ENCODE peak calls at places on chromosomes 3 and 15, in ten cellular contexts. M, W, V, S, B, E, K, G, U and L are unnamed samples.

GRCh38 chr3:36060950-36061349 is 319.4 kb upstream of the STAC start:
- ATAC-seq in S (no peak), E (no peak), K (no peak), W (no peak), B (no peak), M (no peak), U (no peak), V (no peak), G (no peak), L (no peak)

GRCh38 chr15:68051907-68052306 is 2.2 kb upstream of the PIAS1 start:
- ATAC-seq in V (no peak), W (no peak), S (no peak), K (no peak), U (no peak), B (no peak), G (no peak), E (no peak), M (no peak), L (no peak)

GRCh38 chr3:76698136-76698535 is 341.8 kb upstream of the ROBO2 start:
- ATAC-seq in E (no peak), V (no peak), B (no peak), U (no peak), K (no peak), S (no peak), W (no peak), G (no peak), M (no peak), L (no peak)

GRCh38 chr3:134060561-134061385 is 31.0 kb upstream of the SLCO2A1 start:
- ATAC-seq in S (peak), G (no peak), K (no peak), E (no peak), V (no peak), U (peak), W (no peak), M (no peak), B (no peak), L (no peak)

GRCh38 chr3:131349946-131350347 is 31.6 kb upstream of the NUDT16 start:
- ATAC-seq in S (peak), U (peak), K (peak), V (no peak), G (no peak), B (no peak), M (no peak), E (peak), W (no peak), L (no peak)

GRCh38 chr3:43613980-43614379 is 7.8 kb downstream of the ANO10 start:
- ATAC-seq in W (no peak), B (no peak), U (no peak), K (no peak), S (no peak), M (no peak), E (no peak), V (no peak), G (no peak), L (no peak)

GRCh38 chr3:189122526-189123205 is 49.1 kb upstream of the TPRG1 start:
- ATAC-seq in V (no peak), S (peak), M (no peak), K (no peak), E (no peak), G (no peak), U (no peak), B (no peak), W (no peak), L (no peak)

GRCh38 chr3:189537135-189537534 is 94.1 kb upstream of the TP63 start:
- ATAC-seq in B (no peak), E (no peak), U (no peak), M (no peak), V (peak), G (peak), K (no peak), S (no peak), W (no peak), L (peak)

GRCh38 chr15:101225658-101226057 is 26.2 kb downstream of the CHSY1 start:
- ATAC-seq in U (no peak), M (no peak), S (no peak), E (no peak), K (no peak), G (no peak), B (no peak), V (no peak), W (no peak), L (no peak)

GRCh38 chr3:96300743-96301142 is 513.7 kb upstream of the EPHA6 start:
- ATAC-seq in W (no peak), K (no peak), E (no peak), M (no peak), V (no peak), G (no peak), U (no peak), B (no peak), S (no peak), L (no peak)

GRCh38 chr3:156533205-156533604 is 21.7 kb downstream of the SSR3 start:
- ATAC-seq in W (no peak), S (no peak), M (no peak), B (no peak), G (no peak), E (no peak), U (no peak), V (no peak), K (no peak), L (no peak)

GRCh38 chr15:73906346-73907017 is 19.8 kb upstream of the LOXL1 start:
- ATAC-seq in S (no peak), E (no peak), M (peak), G (no peak), B (no peak), U (no peak), K (no peak), V (no peak), W (no peak), L (peak)

GRCh38 chr3:15723624-15723884 is 74.2 kb downstream of the ANKRD28 start:
- ATAC-seq in S (no peak), B (no peak), K (no peak), E (no peak), M (no peak), U (no peak), W (no peak), V (no peak), G (no peak), L (no peak)

GRCh38 chr3:160260587-160261270 is 35.5 kb downstream of the C3orf80 start:
- ATAC-seq in E (no peak), G (no peak), B (no peak), U (no peak), M (no peak), W (no peak), V (no peak), K (no peak), S (no peak), L (no peak)

GRCh38 chr3:20256144-20256543 is 70.1 kb upstream of the SGO1 start:
- ATAC-seq in K (no peak), G (no peak), B (no peak), S (peak), W (peak), V (no peak), U (peak), M (no peak), E (peak), L (no peak)

GRCh38 chr3:150194513-150194912 is 213.6 kb upstream of the TSC22D2 start:
- ATAC-seq in U (no peak), B (no peak), W (no peak), G (no peak), S (no peak), E (no peak), K (no peak), M (no peak), V (no peak), L (no peak)

GRCh38 chr3:120555661-120556509 is 40.3 kb upstream of the NDUFB4 start:
- ATAC-seq in S (peak), M (no peak), G (no peak), W (no peak), V (no peak), E (no peak), U (peak), K (no peak), B (no peak), L (no peak)

GRCh38 chr3:188283347-188283746 is 129.4 kb downstream of the LPP start:
- ATAC-seq in U (no peak), B (no peak), M (no peak), G (no peak), W (no peak), V (no peak), E (peak), K (no peak), S (peak), L (no peak)